ENCODE peak calls at places on chromosomes 4 and X, in four cellular contexts. Q is CD8-positive, alpha-beta T cell; O is caudate nucleus; P is left lung. H is an unnamed sample.

GRCh38 chr4:100799767-100800539 is 282.1 kb upstream of the EMCN start:
- DNase-seq in Q (no peak), O (no peak), P (no peak), H (no peak)

GRCh38 chrX:125289209-125289608 is 30.5 kb upstream of the TEX13C start:
- DNase-seq in P (no peak), O (no peak), Q (no peak), H (no peak)

GRCh38 chrX:140765043-140765784 is 55.7 kb downstream of the LINC00632 start:
- DNase-seq in O (no peak), P (no peak), Q (no peak), H (peak; percentile 62)

GRCh38 chrX:2500681-2501151 is at the start of the genes DHRSX and ZBED1:
- DNase-seq in P (peak; percentile 92), O (no peak), Q (peak; percentile 72), H (no peak)

GRCh38 chr4:57442834-57443291 is 332.7 kb upstream of the IGFBP7 start:
- DNase-seq in P (no peak), O (no peak), Q (no peak), H (peak; percentile 6)

GRCh38 chr4:16055937-16056336 is 27.9 kb downstream of the PROM1 start:
- DNase-seq in Q (no peak), P (no peak), O (no peak), H (no peak)

GRCh38 chrX:100819534-100819836 is 706 bp upstream of the CSTF2 start:
- DNase-seq in P (no peak), O (no peak), Q (no peak), H (no peak)

GRCh38 chr4:1410491-1411325 is 4.5 kb upstream of the NKX1-1 start:
- DNase-seq in O (no peak), P (peak; percentile 83), Q (peak; percentile 55), H (peak; percentile 10)

GRCh38 chr4:85482000-85482738 is 7.2 kb downstream of the ARHGAP24 start:
- DNase-seq in P (no peak), Q (no peak), O (no peak), H (no peak)

GRCh38 chr4:66273110-66273509 is 602.8 kb upstream of the EPHA5 start:
- DNase-seq in Q (no peak), O (no peak), P (no peak), H (no peak)

GRCh38 chr4:75724867-75725724 is 719 bp downstream of the USO1 start:
- DNase-seq in P (peak; percentile 91), Q (peak; percentile 56), O (peak; percentile 19), H (peak; percentile 75)

GRCh38 chrX:16444353-16444752 is 205.6 kb upstream of the S100G start:
- DNase-seq in P (no peak), O (no peak), Q (no peak), H (peak; percentile 84)

GRCh38 chr4:85861064-85861767 is 386.3 kb downstream of the ARHGAP24 start:
- DNase-seq in P (no peak), O (no peak), Q (no peak), H (no peak)

GRCh38 chrX:154840856-154841255 is 6.4 kb upstream of the SMIM9 start:
- DNase-seq in O (no peak), P (no peak), Q (no peak), H (peak; percentile 26)

GRCh38 chr4:109410776-109411175 is 22.8 kb upstream of the SEC24B start:
- DNase-seq in O (no peak), P (no peak), Q (no peak), H (peak; percentile 73)

GRCh38 chrX:153853180-153853901 is 23.0 kb upstream of the PDZD4 start:
- DNase-seq in P (no peak), Q (no peak), O (no peak), H (no peak)

GRCh38 chr4:127049506-127049905 is 583.3 kb upstream of the INTU start:
- DNase-seq in O (no peak), P (no peak), Q (no peak), H (peak; percentile 68)

GRCh38 chrX:68867458-68868166 is 38.8 kb downstream of the EFNB1 start:
- DNase-seq in P (no peak), Q (no peak), O (no peak), H (no peak)

GRCh38 chrX:13360146-13360545 is 40.3 kb upstream of the ATXN3L start:
- DNase-seq in O (no peak), P (no peak), Q (peak; percentile 47), H (no peak)

GRCh38 chr4:39303871-39304270 is 62.3 kb downstream of the RFC1 start:
- DNase-seq in O (no peak), Q (no peak), P (no peak), H (no peak)

GRCh38 chr4:3263053-3263958 is 14.3 kb downstream of the MSANTD1 start:
- DNase-seq in O (no peak), Q (no peak), P (no peak), H (no peak)

GRCh38 chr4:173405840-173406606 is 7.1 kb upstream of the SCRG1 start:
- DNase-seq in O (no peak), Q (no peak), P (no peak), H (no peak)

GRCh38 chr4:54107951-54108740 is 8.2 kb downstream of the GSX2 start:
- DNase-seq in O (no peak), Q (no peak), P (no peak), H (no peak)

GRCh38 chr4:148883891-148884290 is 441.7 kb upstream of the NR3C2 start:
- DNase-seq in P (no peak), O (no peak), Q (no peak), H (no peak)

GRCh38 chr4:127732623-127733199 is 2.5 kb downstream of the SLC25A31 start:
- DNase-seq in Q (no peak), P (no peak), O (no peak), H (peak; percentile 16)

GRCh38 chr4:136751530-136751929 is 780.8 kb downstream of the PCDH18 start:
- DNase-seq in Q (no peak), O (no peak), P (no peak), H (no peak)

GRCh38 chr4:185624248-185624568 is 88.9 kb upstream of the PDLIM3 start:
- DNase-seq in Q (no peak), O (no peak), P (no peak), H (no peak)

GRCh38 chr4:155353923-155354540 is 22.7 kb downstream of the MAP9 start:
- DNase-seq in P (peak; percentile 50), Q (no peak), O (peak; percentile 7), H (peak; percentile 29)

GRCh38 chr4:102328045-102328444 is 17.2 kb downstream of the SLC39A8 start:
- DNase-seq in Q (no peak), P (no peak), O (no peak), H (peak; percentile 83)

GRCh38 chr4:112836895-112837294 is 200.0 kb downstream of the LARP7 start:
- DNase-seq in Q (no peak), P (no peak), O (no peak), H (no peak)

GRCh38 chr4:112840619-112841018 is 203.7 kb downstream of the LARP7 start:
- DNase-seq in O (no peak), Q (no peak), P (no peak), H (no peak)

GRCh38 chr4:112842513-112842912 is 205.6 kb downstream of the LARP7 start:
- DNase-seq in Q (no peak), O (no peak), P (no peak), H (no peak)

GRCh38 chr4:112840061-112840460 is 203.1 kb downstream of the LARP7 start:
- DNase-seq in Q (no peak), P (no peak), O (no peak), H (peak; percentile 36)
- H3K27ac ChIP-seq in Q (no peak overlapping the region), P (no peak overlapping the region), O (no peak overlapping the region), H (no peak overlapping the region)

DNA sequence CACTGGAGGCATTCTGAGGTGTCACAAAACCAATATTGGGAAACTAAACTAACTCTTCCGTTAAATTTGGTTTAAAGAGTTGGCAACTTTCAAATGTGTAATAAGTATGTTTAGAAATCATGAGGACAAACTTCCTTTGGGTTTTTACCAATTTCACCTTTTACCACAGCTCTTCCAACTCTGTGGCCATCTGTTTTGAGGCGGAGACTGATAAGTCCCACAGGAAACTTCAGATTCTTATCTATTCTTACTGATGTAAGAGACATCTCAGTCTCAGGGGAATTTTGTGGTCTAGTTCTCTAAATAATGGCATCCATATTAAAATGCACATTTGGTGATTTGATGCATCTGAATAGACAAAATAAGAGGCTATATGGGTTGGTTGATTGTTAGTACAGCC is 229.2 kb upstream of the AFF2 start:
- DNase-seq in Q (no peak), P (no peak), O (no peak), H (no peak)
- H3K27ac ChIP-seq in Q (no peak overlapping the region), P (peak overlapping the region; percentile 13), O (no peak overlapping the region), H (no peak overlapping the region)

GRCh38 chr4:52714597-52715254 is 36.5 kb downstream of the ERVMER34-1 start:
- DNase-seq in Q (no peak), O (no peak), P (no peak), H (no peak)

GRCh38 chr4:52711834-52712171 is 39.4 kb downstream of the ERVMER34-1 start:
- DNase-seq in O (no peak), P (no peak), Q (no peak), H (no peak)

GRCh38 chr4:52712991-52713275 is 38.3 kb downstream of the ERVMER34-1 start:
- DNase-seq in Q (no peak), O (no peak), P (no peak), H (no peak)

GRCh38 chr4:52712172-52712990 is 38.8 kb downstream of the ERVMER34-1 start:
- DNase-seq in P (peak; percentile 96), O (peak; percentile 98), Q (peak; percentile 97), H (peak; percentile 91)

DNA sequence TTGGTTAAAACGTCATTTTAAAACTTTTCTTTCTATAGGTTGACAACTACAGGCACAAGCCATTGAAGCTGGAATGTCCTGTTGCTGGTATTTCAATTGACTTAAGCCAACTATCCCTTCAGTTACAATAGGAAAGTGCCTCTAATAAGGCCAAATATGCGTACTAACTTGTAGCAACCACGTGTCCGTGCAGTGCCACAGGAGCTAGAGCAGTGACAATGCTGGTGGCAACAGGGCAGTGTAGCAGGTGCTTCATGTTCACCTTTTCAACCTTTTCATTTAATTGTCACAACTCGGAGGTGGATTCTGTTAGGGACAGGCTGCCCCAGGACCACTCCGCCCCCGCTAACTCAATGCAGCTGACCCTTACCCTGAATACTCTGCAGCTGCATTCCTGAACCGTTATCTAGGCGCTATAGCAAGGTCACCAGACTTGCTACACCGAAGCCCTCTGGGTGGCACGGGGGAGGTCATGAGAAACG is 37.7 kb downstream of the ERVMER34-1 start:
- DNase-seq in O (no peak), Q (no peak), P (no peak), H (no peak)
- H3K27ac ChIP-seq in O (no peak overlapping the region), Q (no peak overlapping the region), P (peak overlapping the region; percentile 93), H (peak overlapping the region; percentile 84)

GRCh38 chrX:129566081-129566480 is 26.0 kb downstream of the OCRL start:
- DNase-seq in O (no peak), P (no peak), Q (no peak), H (peak; percentile 12)
- H3K27ac ChIP-seq in O (no peak overlapping the region), P (no peak overlapping the region), Q (no peak overlapping the region), H (no peak overlapping the region)

DNA sequence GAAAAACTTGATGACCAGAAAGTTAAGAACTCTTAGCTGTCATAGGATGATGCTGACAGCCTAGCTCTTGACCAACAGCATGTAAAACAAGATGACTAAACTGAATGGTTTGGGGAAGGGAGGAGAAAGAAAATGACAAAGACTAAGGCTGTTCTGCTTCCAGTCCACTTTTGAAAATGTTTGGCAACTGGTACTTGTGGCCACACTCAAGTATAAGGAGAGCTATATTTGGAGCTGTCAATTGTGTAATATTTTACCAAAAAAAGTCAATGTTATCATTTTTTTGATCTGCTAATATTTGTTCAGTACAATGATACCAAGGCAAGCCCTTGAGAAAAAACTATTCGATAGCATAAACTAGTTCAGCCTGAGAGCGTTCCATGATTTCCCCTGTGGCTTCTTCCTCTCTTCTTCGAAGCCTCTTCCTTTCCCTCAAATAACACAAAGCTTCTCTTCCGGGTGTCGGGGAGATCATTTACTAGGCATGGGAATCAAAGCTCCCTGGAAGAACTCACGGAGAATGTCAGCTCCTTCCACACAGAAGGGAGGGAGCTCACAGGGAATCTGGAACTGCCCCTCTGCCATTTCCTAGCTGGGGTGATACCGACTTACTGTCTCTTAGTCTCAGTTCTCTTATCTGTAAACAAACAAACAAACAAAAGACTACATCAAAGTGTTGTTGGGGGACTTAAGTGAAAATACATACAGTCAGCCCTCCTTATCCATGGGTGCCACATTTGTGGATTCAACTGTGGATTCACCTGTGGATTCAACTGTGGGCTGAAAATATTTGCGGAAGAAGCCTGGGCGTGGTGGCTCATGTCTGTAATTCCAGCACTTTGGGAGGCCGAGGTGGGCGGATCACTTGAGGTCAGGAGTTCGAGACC is 82.6 kb downstream of the SCD5 start:
- DNase-seq in P (no peak), Q (no peak), O (no peak), H (peak; percentile 49)
- H3K27ac ChIP-seq in P (no peak overlapping the region), Q (no peak overlapping the region), O (no peak overlapping the region), H (no peak overlapping the region)

H was measured in astrocyte.